ENCODE peak calls at places on chromosomes 1 and 21, in five cellular contexts. E is PC-3, A is stomach, V is uterus, Y is A549. R is an unnamed sample.

GRCh38 chr1:16921391-16922185 is at the start of gene CROCC:
- DNase-seq in Y (no peak), V (no peak), E (no peak), A (no peak), R (peak; percentile 22)

GRCh38 chr21:32812035-32812434 is 40.5 kb upstream of the PAXBP1 start:
- DNase-seq in A (no peak), E (no peak), Y (no peak), V (no peak), R (no peak)

GRCh38 chr21:29302340-29302991 is 3.7 kb downstream of the BACH1 start:
- DNase-seq in Y (no peak), E (peak; percentile 35), A (no peak), V (no peak), R (no peak)

GRCh38 chr1:174968750-174969244 is 30.9 kb upstream of the CACYBP start:
- DNase-seq in A (no peak), Y (no peak), V (no peak), E (peak; percentile 65), R (no peak)

GRCh38 chr1:106072909-106073600 is 983.4 kb upstream of the PRMT6 start:
- DNase-seq in V (no peak), Y (no peak), A (no peak), E (no peak), R (no peak)

GRCh38 chr1:220874201-220874655 is 5.0 kb upstream of the HLX start:
- DNase-seq in E (peak; percentile 72), V (no peak), Y (peak; percentile 34), A (no peak), R (no peak)

GRCh38 chr1:154295408-154296235 is 23.2 kb downstream of the HAX1 start:
- DNase-seq in A (no peak), Y (no peak), E (no peak), V (no peak), R (no peak)

GRCh38 chr1:53190210-53190611 is 6.4 kb upstream of the CPT2 start:
- DNase-seq in Y (no peak), V (no peak), A (no peak), E (no peak), R (no peak)

GRCh38 chr1:96533820-96534219 is 187.8 kb upstream of the PTBP2 start:
- DNase-seq in Y (no peak), V (no peak), A (no peak), E (no peak), R (no peak)

GRCh38 chr1:240417317-240417716 is 194.6 kb downstream of the GREM2 start:
- DNase-seq in E (peak; percentile 80), A (no peak), V (no peak), Y (peak; percentile 27), R (no peak)

GRCh38 chr1:62426794-62427193 is 10.1 kb upstream of the USP1 start:
- DNase-seq in A (no peak), Y (no peak), V (no peak), E (no peak), R (no peak)

GRCh38 chr1:158819461-158820443 is 11.4 kb upstream of the MNDA start:
- DNase-seq in A (no peak), V (no peak), E (no peak), Y (no peak), R (no peak)

GRCh38 chr1:19436716-19437476 is 48.4 kb downstream of the CAPZB start:
- DNase-seq in A (peak; percentile 83), E (peak; percentile 6), Y (peak; percentile 11), V (peak; percentile 74), R (no peak)

GRCh38 chr1:17191990-17192242 is 13.0 kb upstream of the PADI1 start:
- DNase-seq in E (no peak), Y (no peak), V (no peak), A (no peak), R (no peak)

GRCh38 chr1:43256675-43257570 is 12.9 kb upstream of the TMEM125 start:
- DNase-seq in E (no peak), V (no peak), Y (no peak), A (peak; percentile 94), R (no peak)

GRCh38 chr1:113928129-113928949 is 785 bp upstream of the HIPK1 start:
- DNase-seq in Y (no peak), V (no peak), E (peak; percentile 31), A (no peak), R (no peak)

GRCh38 chr1:228164561-228165371 is 838 bp upstream of the IBA57 start:
- DNase-seq in Y (no peak), A (no peak), E (no peak), V (peak; percentile 32), R (no peak)

GRCh38 chr1:51175278-51175677 is 60.8 kb upstream of the RNF11 start:
- DNase-seq in E (no peak), A (no peak), Y (no peak), V (no peak), R (no peak)

GRCh38 chr1:46816930-46817329 is 18.1 kb downstream of the CYP4B1 start:
- DNase-seq in V (no peak), Y (no peak), E (no peak), A (no peak), R (no peak)

GRCh38 chr1:93028542-93028941 is 50.5 kb upstream of the MTF2 start:
- DNase-seq in A (no peak), V (no peak), Y (no peak), E (no peak), R (no peak)

GRCh38 chr21:20618878-20619277 is 379.3 kb upstream of the NCAM2 start:
- DNase-seq in A (no peak), V (no peak), E (no peak), Y (no peak), R (no peak)

GRCh38 chr1:107153033-107153432 is 12.2 kb downstream of the NTNG1 start:
- DNase-seq in Y (no peak), V (no peak), E (peak; percentile 87), A (no peak), R (no peak)

GRCh38 chr1:188343914-188344313 is 1515.2 kb downstream of the PLA2G4A start:
- DNase-seq in A (no peak), E (no peak), V (no peak), Y (no peak), R (no peak)

GRCh38 chr21:43266534-43266933 is 97.7 kb downstream of the CRYAA start:
- DNase-seq in V (no peak), Y (no peak), A (no peak), E (no peak), R (no peak)

GRCh38 chr1:1889090-1889750 is 1.7 kb downstream of the GNB1 start:
- DNase-seq in A (no peak), Y (no peak), E (no peak), V (no peak), R (no peak)

GRCh38 chr1:154353460-154353904 is 28.2 kb downstream of the ATP8B2 start:
- DNase-seq in A (peak; percentile 51), E (peak; percentile 58), V (no peak), Y (peak; percentile 49), R (no peak)

GRCh38 chr1:234564035-234565029 is 45.6 kb downstream of the IRF2BP2 start:
- DNase-seq in A (no peak), E (peak; percentile 94), V (no peak), Y (peak; percentile 83), R (no peak)

GRCh38 chr1:166197141-166197540 is 30.3 kb upstream of the FAM78B start:
- DNase-seq in V (no peak), Y (no peak), E (no peak), A (no peak), R (no peak)

GRCh38 chr1:165235158-165235776 is 121.2 kb downstream of the LMX1A start:
- DNase-seq in V (no peak), Y (no peak), A (no peak), E (no peak), R (no peak)

GRCh38 chr1:30697977-30698376 is 25.4 kb downstream of the MATN1 start:
- DNase-seq in Y (no peak), V (peak; percentile 23), E (peak; percentile 56), A (no peak), R (no peak)

GRCh38 chr1:2530501-2531361 is 668 bp upstream of the HES5 start:
- DNase-seq in V (no peak), E (peak; percentile 62), A (peak; percentile 76), Y (no peak), R (no peak)

GRCh38 chr1:198199105-198199504 is 42.3 kb downstream of the NEK7 start:
- DNase-seq in Y (no peak), E (no peak), A (no peak), V (no peak), R (no peak)

GRCh38 chr1:239107676-239108075 is 278.7 kb upstream of the CHRM3 start:
- DNase-seq in A (no peak), Y (no peak), V (no peak), E (no peak), R (no peak)

GRCh38 chr1:192303029-192303428 is 13.8 kb upstream of the RGS21 start:
- DNase-seq in V (no peak), Y (no peak), E (no peak), A (no peak), R (no peak)

GRCh38 chr1:24971539-24971938 is 41.5 kb upstream of the RUNX3 start:
- DNase-seq in V (no peak), Y (no peak), E (no peak), A (no peak), R (no peak)
- H3K4me3 ChIP-seq in V (no peak overlapping the region), Y (no peak overlapping the region), E (no peak overlapping the region), A (no peak overlapping the region), R (no peak overlapping the region)

GRCh38 chr1:206554833-206555472 is 47.6 kb downstream of the RASSF5 start:
- DNase-seq in A (no peak), V (no peak), Y (no peak), E (no peak), R (no peak)
- H3K4me1 ChIP-seq in A (peaks cover 59% of the 10 kb centered on the region), V (no peaks in the 10 kb centered on the region), Y (peaks cover 14% of the 10 kb centered on the region), E (peaks cover 28% of the 10 kb centered on the region), R (peaks cover 71% of the 10 kb centered on the region)

DNA sequence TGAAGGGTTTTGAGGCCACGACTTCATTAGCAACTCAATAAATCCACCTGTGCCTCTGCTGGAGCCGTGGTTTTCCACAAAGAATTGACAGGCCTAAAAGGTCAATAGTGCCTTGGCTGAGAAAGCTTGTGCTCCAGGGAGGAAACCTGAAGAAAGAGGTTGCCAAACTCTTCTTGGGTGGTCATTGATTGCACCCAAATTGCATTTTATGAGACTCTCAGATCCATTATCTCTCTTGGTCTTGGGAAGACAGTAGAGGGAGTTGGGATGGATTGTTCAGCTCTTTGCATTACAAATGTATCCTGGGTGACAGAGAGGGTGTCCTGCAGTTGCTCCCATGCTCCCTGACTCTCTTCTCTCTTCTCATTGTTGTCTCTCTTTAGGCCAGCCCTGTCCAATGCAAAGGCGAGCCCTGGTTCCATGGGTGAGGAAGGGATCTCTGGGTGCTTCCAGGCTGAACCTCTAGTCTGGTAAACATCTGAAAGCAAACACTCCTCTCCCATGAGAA is 46.1 kb upstream of the HTR1D start:
- DNase-seq in A (no peak), E (no peak), V (no peak), Y (peak; percentile 23), R (no peak)
- H3K27ac ChIP-seq in A (no peak overlapping the region), E (no peak overlapping the region), V (no peak overlapping the region), Y (peak overlapping the region; percentile 43), R (no peak overlapping the region)

GRCh38 chr1:85047144-85047471 is 1.2 kb downstream of the MCOLN3 start:
- DNase-seq in E (no peak), A (no peak), Y (no peak), V (no peak), R (no peak)

GRCh38 chr1:85048296-85049064 is at the start of gene MCOLN3:
- DNase-seq in Y (peak; percentile 26), A (peak; percentile 54), V (peak; percentile 57), E (peak; percentile 58), R (no peak)

GRCh38 chr1:85049735-85050166 is 1.5 kb upstream of the MCOLN3 start:
- DNase-seq in E (no peak), Y (no peak), V (no peak), A (no peak), R (no peak)

GRCh38 chr1:85042413-85042812 is 5.9 kb downstream of the MCOLN3 start:
- DNase-seq in A (no peak), E (no peak), Y (no peak), V (no peak), R (no peak)

GRCh38 chr1:85047472-85048295 is 616 bp downstream of the MCOLN3 start:
- DNase-seq in Y (peak; percentile 6), V (peak; percentile 17), E (no peak), A (no peak), R (peak; percentile 6)
- H3K4me3 ChIP-seq in Y (peak overlapping the region; percentile 61), V (peak overlapping the region; percentile 17), E (peak overlapping the region; percentile 76), A (peak overlapping the region; percentile 59), R (no peak overlapping the region)

R was measured in CD8-positive, alpha-beta memory T cell.